ENCODE peak calls at places on chromosome 16, in four cellular contexts. K is tibial artery, A is tibial nerve, J is cardiac muscle cell. P is an unnamed sample.

GRCh38 chr16:57500578-57501111 is 14.4 kb upstream of the DOK4 start:
- DNase-seq in A (no peak), J (no peak), K (no peak), P (no peak)

GRCh38 chr16:53821487-53821886 is 117.5 kb downstream of the FTO start:
- DNase-seq in A (no peak), K (no peak), J (no peak), P (no peak)

GRCh38 chr16:29148867-29149272 is 164.0 kb downstream of the LAT start:
- DNase-seq in A (no peak), J (no peak), K (no peak), P (no peak)

GRCh38 chr16:64784635-64785034 is 337.2 kb downstream of the CDH11 start:
- DNase-seq in A (no peak), J (no peak), K (no peak), P (no peak)

GRCh38 chr16:50547340-50547865 is 793 bp upstream of the NKD1 start:
- DNase-seq in J (peak), K (peak), A (no peak), P (no peak)

GRCh38 chr16:9102379-9102778 is 10.9 kb downstream of the HAPSTR1 start:
- DNase-seq in K (no peak), A (no peak), J (peak), P (peak)

GRCh38 chr16:50722410-50722737 is 19.5 kb upstream of the CYLD start:
- DNase-seq in A (no peak), J (no peak), K (no peak), P (no peak)

GRCh38 chr16:71514476-71514875 is 11.8 kb upstream of the CHST4 start:
- DNase-seq in K (no peak), J (no peak), A (no peak), P (no peak)

GRCh38 chr16:28977703-28978641 is 3.4 kb downstream of the SPNS1 start:
- DNase-seq in A (no peak), J (no peak), K (no peak), P (no peak)

GRCh38 chr16:1810106-1810505 is 16.5 kb downstream of the HAGH start:
- DNase-seq in K (no peak), J (no peak), A (no peak), P (no peak)

GRCh38 chr16:74611721-74612120 is 4.8 kb upstream of the GLG1 start:
- DNase-seq in J (peak), K (no peak), A (no peak), P (peak)

GRCh38 chr16:89890200-89890599 is 16.8 kb downstream of the TCF25 start:
- DNase-seq in J (no peak), K (no peak), A (no peak), P (no peak)

GRCh38 chr16:529012-529575 is 1.6 kb downstream of the CAPN15 start:
- DNase-seq in A (no peak), K (no peak), J (no peak), P (no peak)

GRCh38 chr16:31141489-31142108 is 6.1 kb upstream of the PRSS8 start:
- DNase-seq in A (no peak), J (no peak), K (peak), P (peak)
- H3K4me3 ChIP-seq in A (peak), J (peak), K (peak), P (peak)

GRCh38 chr16:86224629-86225028 is 285.7 kb upstream of the FOXF1 start:
- DNase-seq in J (no peak), A (no peak), K (no peak), P (no peak)

GRCh38 chr16:86222965-86223551 is 287.3 kb upstream of the FOXF1 start:
- DNase-seq in K (no peak), J (peak), A (no peak), P (peak)

GRCh38 chr16:86222541-86222940 is 287.8 kb upstream of the FOXF1 start:
- DNase-seq in K (no peak), J (peak), A (no peak), P (no peak)

GRCh38 chr16:86225905-86226371 is 284.4 kb upstream of the FOXF1 start:
- DNase-seq in J (no peak), K (no peak), A (no peak), P (no peak)

GRCh38 chr16:86224126-86224525 is 286.2 kb upstream of the FOXF1 start:
- DNase-seq in K (no peak), J (no peak), A (no peak), P (no peak)
- TF ChIP-seq CTCF in K (no peak), J (peak), A (no peak), P (peak)

GRCh38 chr16:67915831-67916723 is 15.6 kb downstream of the CTRL start:
- DNase-seq in K (no peak), J (no peak), A (no peak), P (no peak)
- H3K4me3 ChIP-seq in K (no peak), J (no peak), A (no peak), P (no peak)

GRCh38 chr16:85169333-85170065 is 57.2 kb upstream of the CIBAR2 start:
- DNase-seq in J (peak), A (no peak), K (no peak), P (no peak)
- TF ChIP-seq CTCF in J (no peak), A (no peak), K (no peak), P (no peak)

P was measured in brain microvascular endothelial cell.